ENCODE peak calls at places on chromosomes 11 and 22, in seven cellular contexts. F is ovary, P is fibroblast of mammary gland, E is GM12865, I is A549, L is cardiac muscle cell, A is brain microvascular endothelial cell. M is an unnamed sample.
A peak's percentile ranks its signal among the peaks of the same experiment; 100 is the strongest.

GRCh38 chr11:69116671-69117070 is 39.1 kb upstream of the SMIM38 start:
- DNase-seq in F (no peak), L (no peak), I (no peak), P (no peak), A (no peak), E (no peak), M (no peak)

GRCh38 chr11:35403765-35404396 is 15.5 kb downstream of the SLC1A2 start:
- DNase-seq in I (no peak), L (no peak), E (no peak), P (no peak), A (no peak), F (no peak), M (no peak)

GRCh38 chr11:66624450-66624849 is 8.0 kb downstream of the RBM14 start:
- DNase-seq in F (no peak), P (no peak), E (no peak), I (no peak), L (no peak), A (no peak), M (no peak)

GRCh38 chr11:45576461-45577215 is 88.8 kb downstream of the CHST1 start:
- DNase-seq in A (no peak), E (no peak), I (no peak), F (no peak), P (peak; percentile 36), L (no peak), M (no peak)

GRCh38 chr22:37735054-37735453 is 38.2 kb downstream of the TRIOBP start:
- DNase-seq in L (peak; percentile 75), E (no peak), I (peak; percentile 67), P (no peak), F (peak; percentile 42), A (no peak), M (no peak)

GRCh38 chr22:42685941-42686666 is 34.6 kb downstream of the A4GALT start:
- DNase-seq in L (peak; percentile 60), P (no peak), A (no peak), I (no peak), E (no peak), F (peak; percentile 51), M (no peak)

GRCh38 chr22:21714059-21714770 is 21.4 kb downstream of the YPEL1 start:
- DNase-seq in I (no peak), A (no peak), E (no peak), P (no peak), L (no peak), F (no peak), M (no peak)

GRCh38 chr11:88538088-88538487 is 200.6 kb upstream of the CTSC start:
- DNase-seq in I (peak; percentile 36), L (no peak), E (no peak), P (peak; percentile 82), A (no peak), F (no peak), M (no peak)

GRCh38 chr22:29195964-29196666 is 9.6 kb upstream of the EMID1 start:
- DNase-seq in F (no peak), P (no peak), L (no peak), I (no peak), E (no peak), A (no peak), M (peak; percentile 13)

GRCh38 chr11:70233511-70233919 is 30.4 kb downstream of the FADD start:
- DNase-seq in L (no peak), E (peak; percentile 52), A (peak; percentile 89), F (no peak), P (peak; percentile 83), I (peak; percentile 94), M (peak; percentile 46)

GRCh38 chr11:76649964-76650363 is 20.6 kb downstream of the LRRC32 start:
- DNase-seq in I (no peak), P (no peak), A (no peak), E (no peak), L (no peak), F (no peak), M (no peak)

GRCh38 chr22:40056163-40056958 is 61.6 kb downstream of the FAM83F start:
- DNase-seq in E (no peak), L (no peak), F (no peak), I (no peak), A (no peak), P (no peak), M (no peak)

GRCh38 chr22:39463931-39464390 is 7.1 kb downstream of the MGAT3 start:
- DNase-seq in I (no peak), L (no peak), E (no peak), A (no peak), F (no peak), P (no peak), M (no peak)

GRCh38 chr11:131579932-131580387 is 209.5 kb downstream of the NTM start:
- DNase-seq in P (peak; percentile 21), I (peak; percentile 12), E (peak; percentile 37), L (peak; percentile 63), A (peak; percentile 52), F (no peak), M (peak; percentile 55)

GRCh38 chr11:102653744-102654291 is 28.7 kb upstream of the MMP20 start:
- DNase-seq in A (peak; percentile 14), L (no peak), E (peak; percentile 15), I (no peak), P (peak; percentile 56), F (no peak), M (no peak)

GRCh38 chr11:103499710-103500340 is 390.6 kb downstream of the DYNC2H1 start:
- DNase-seq in F (no peak), I (no peak), E (no peak), A (peak; percentile 17), L (no peak), P (peak; percentile 39), M (no peak)

GRCh38 chr11:46524201-46524600 is 69.6 kb downstream of the AMBRA1 start:
- DNase-seq in E (no peak), L (no peak), F (no peak), P (no peak), I (no peak), A (no peak), M (no peak)

GRCh38 chr22:30282616-30283046 is 6.7 kb downstream of the CASTOR1 start:
- DNase-seq in P (no peak), E (no peak), F (no peak), I (no peak), A (no peak), L (no peak), M (no peak)

GRCh38 chr11:95545116-95545875 is 244.3 kb downstream of the FAM76B start:
- DNase-seq in L (no peak), P (no peak), I (no peak), E (peak; percentile 34), A (no peak), F (no peak), M (no peak)

GRCh38 chr22:22111267-22111751 is 128.7 kb upstream of the TOP3B start:
- DNase-seq in F (no peak), I (peak; percentile 42), E (peak; percentile 84), P (peak; percentile 64), A (peak; percentile 81), L (no peak), M (peak; percentile 86)

GRCh38 chr22:43263645-43264514 is 76.9 kb upstream of the TTLL12 start:
- DNase-seq in L (no peak), I (no peak), F (peak; percentile 85), P (peak; percentile 55), A (peak; percentile 96), E (peak; percentile 97), M (peak; percentile 85)

GRCh38 chr11:132114185-132114584 is 743.8 kb downstream of the NTM start:
- DNase-seq in F (no peak), L (peak; percentile 72), A (no peak), P (peak; percentile 21), I (peak; percentile 6), E (peak; percentile 48), M (no peak)

GRCh38 chr11:90222152-90222458 is 744 bp downstream of the CHORDC1 start:
- DNase-seq in F (no peak), A (no peak), I (no peak), P (no peak), L (no peak), E (no peak), M (no peak)

GRCh38 chr22:25081409-25081824 is 118.2 kb upstream of the CRYBB3 start:
- DNase-seq in E (peak; percentile 63), P (peak; percentile 19), F (no peak), A (no peak), L (no peak), I (peak; percentile 29), M (peak; percentile 66)

GRCh38 chr11:9664276-9665171 is 647 bp downstream of the SWAP70 start:
- DNase-seq in A (peak; percentile 30), F (no peak), E (peak; percentile 69), I (peak; percentile 58), P (peak; percentile 52), L (peak; percentile 26), M (peak; percentile 31)

GRCh38 chr11:115695677-115696451 is 191.6 kb upstream of the CADM1 start:
- DNase-seq in F (no peak), I (no peak), L (no peak), A (no peak), P (no peak), E (no peak), M (no peak)

GRCh38 chr11:73157141-73158010 is 15.3 kb upstream of the FCHSD2 start:
- DNase-seq in E (peak; percentile 81), F (peak; percentile 47), I (no peak), A (peak; percentile 59), P (peak; percentile 2), L (peak; percentile 75), M (peak; percentile 77)

GRCh38 chr11:128361451-128362020 is 225.8 kb downstream of the ETS1 start:
- DNase-seq in I (no peak), E (no peak), P (peak; percentile 22), A (peak; percentile 77), L (peak; percentile 13), F (no peak), M (no peak)

GRCh38 chr11:3120071-3120792 is 44.9 kb downstream of the OSBPL5 start:
- DNase-seq in F (peak; percentile 23), E (no peak), L (no peak), I (no peak), P (no peak), A (no peak), M (no peak)

DNA sequence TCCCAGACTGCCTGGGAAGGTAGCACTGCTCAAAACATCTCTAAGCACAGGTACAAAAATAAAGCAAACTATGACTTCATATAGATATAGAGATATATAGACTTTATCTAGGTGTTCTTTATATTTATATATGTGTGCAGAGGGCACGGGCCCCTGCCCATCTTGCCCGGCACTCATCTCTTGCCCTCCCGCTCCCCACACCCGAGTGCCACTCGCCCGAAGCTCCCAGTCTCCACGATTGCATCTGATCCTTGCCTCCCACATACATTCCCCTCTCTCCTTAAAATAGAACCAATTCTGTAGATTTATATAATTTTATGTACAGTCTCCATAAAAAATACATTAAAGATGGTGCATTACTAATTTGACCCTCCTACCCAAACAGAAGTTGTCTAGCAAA is 55.5 kb downstream of the IGSF9B start:
- DNase-seq in F (no peak), A (no peak), I (no peak), L (no peak), P (no peak), E (no peak), M (no peak)
- TF ChIP-seq CTCF in F (no peak), A (no peak), I (no peak), L (no peak), P (no peak), E (no peak), M (no peak)

GRCh38 chr22:35517207-35517606 is 23.4 kb upstream of the RASD2 start:
- DNase-seq in A (no peak), I (no peak), E (no peak), F (no peak), P (no peak), L (no peak), M (no peak)
- TF ChIP-seq CTCF in A (peak; percentile 14), I (no peak), E (no peak), F (no peak), P (no peak), L (no peak), M (no peak)

GRCh38 chr11:64036081-64037026 is 623 bp downstream of the FLRT1 start:
- DNase-seq in I (no peak), E (no peak), L (peak; percentile 54), A (peak; percentile 11), F (peak; percentile 72), P (peak; percentile 31), M (no peak)
- TF ChIP-seq CTCF in I (peak; percentile 10), E (no peak), L (peak; percentile 19), A (no peak), F (no peak), P (no peak), M (no peak)

GRCh38 chr11:62727007-62727832 is at the start of gene HNRNPUL2:
- DNase-seq in F (peak; percentile 98), E (peak; percentile 100), P (peak; percentile 99), I (peak; percentile 100), L (peak; percentile 100), A (peak; percentile 96), M (peak; percentile 98)
- TF ChIP-seq CTCF in F (peak; percentile 7), E (no peak), P (no peak), I (no peak), L (peak; percentile 18), A (no peak), M (no peak)